ENCODE peak calls at places on chromosomes 4 and X, in five cellular contexts. One of them, this sample, is unnamed.
A peak's percentile ranks its signal among the peaks of the same experiment; 100 is the strongest.

GRCh38 chr4:139036885-139037284 is 21.3 kb downstream of the NOCT start:
- DNase-seq in dorsolateral prefrontal cortex: no peak
- DNase-seq in activated CD4-positive, alpha-beta T cell treated with anti-CD3 and anti-CD28 coated beads, Interleukin-2, amount 50 U/mL, for 48 hours: no peak
- DNase-seq in ACHN: no peak
- DNase-seq in CD8-positive, alpha-beta memory T cell: no peak
- DNase-seq in this sample: no peak

GRCh38 chr4:139968831-139969230 is 185.2 kb downstream of the MAML3 start:
- DNase-seq in dorsolateral prefrontal cortex: no peak
- DNase-seq in activated CD4-positive, alpha-beta T cell treated with anti-CD3 and anti-CD28 coated beads, Interleukin-2, amount 50 U/mL, for 48 hours: no peak
- DNase-seq in ACHN: no peak
- DNase-seq in CD8-positive, alpha-beta memory T cell: no peak
- DNase-seq in this sample: no peak

GRCh38 chr4:5638976-5639375 is 69.4 kb downstream of the EVC2 start:
- DNase-seq in dorsolateral prefrontal cortex: no peak
- DNase-seq in activated CD4-positive, alpha-beta T cell treated with anti-CD3 and anti-CD28 coated beads, Interleukin-2, amount 50 U/mL, for 48 hours: no peak
- DNase-seq in ACHN: no peak
- DNase-seq in CD8-positive, alpha-beta memory T cell: no peak
- DNase-seq in this sample: no peak

GRCh38 chrX:38937400-38937799 is 136.1 kb downstream of the MID1IP1 start:
- DNase-seq in dorsolateral prefrontal cortex: no peak
- DNase-seq in activated CD4-positive, alpha-beta T cell treated with anti-CD3 and anti-CD28 coated beads, Interleukin-2, amount 50 U/mL, for 48 hours: no peak
- DNase-seq in ACHN: no peak
- DNase-seq in CD8-positive, alpha-beta memory T cell: no peak
- DNase-seq in this sample: no peak

GRCh38 chr4:53541577-53542206 is 49.6 kb downstream of the LNX1 start:
- DNase-seq in dorsolateral prefrontal cortex: no peak
- DNase-seq in activated CD4-positive, alpha-beta T cell treated with anti-CD3 and anti-CD28 coated beads, Interleukin-2, amount 50 U/mL, for 48 hours: no peak
- DNase-seq in ACHN: no peak
- DNase-seq in CD8-positive, alpha-beta memory T cell: no peak
- DNase-seq in this sample: no peak

GRCh38 chr4:143369556-143369955 is 32.9 kb downstream of the GAB1 start:
- DNase-seq in dorsolateral prefrontal cortex: no peak
- DNase-seq in activated CD4-positive, alpha-beta T cell treated with anti-CD3 and anti-CD28 coated beads, Interleukin-2, amount 50 U/mL, for 48 hours: no peak
- DNase-seq in ACHN: no peak
- DNase-seq in CD8-positive, alpha-beta memory T cell: no peak
- DNase-seq in this sample: no peak

GRCh38 chrX:3271485-3272186 is 74.8 kb downstream of the MXRA5 start:
- DNase-seq in dorsolateral prefrontal cortex: no peak
- DNase-seq in activated CD4-positive, alpha-beta T cell treated with anti-CD3 and anti-CD28 coated beads, Interleukin-2, amount 50 U/mL, for 48 hours: no peak
- DNase-seq in ACHN: peak; percentile 56
- DNase-seq in CD8-positive, alpha-beta memory T cell: no peak
- DNase-seq in this sample: no peak

GRCh38 chrX:38868941-38869378 is 67.7 kb downstream of the MID1IP1 start:
- DNase-seq in dorsolateral prefrontal cortex: no peak
- DNase-seq in activated CD4-positive, alpha-beta T cell treated with anti-CD3 and anti-CD28 coated beads, Interleukin-2, amount 50 U/mL, for 48 hours: no peak
- DNase-seq in ACHN: no peak
- DNase-seq in CD8-positive, alpha-beta memory T cell: no peak
- DNase-seq in this sample: no peak

This sample was measured in GM18507.